ENCODE peak calls at places on chromosomes 5 and 9, in ten cellular contexts. One of them, this sample, is unnamed.

GRCh38 chr5:37121465-37121864 is 127.7 kb downstream of the CPLANE1 start:
- DNase-seq in WTC11: no peak
- DNase-seq in mucosa of gallbladder: no peak
- DNase-seq in stimulated activated CD4-positive, alpha-beta T cell treated with anti-CD3 and anti-CD28 coated beads, Interleukin-12 subunit alpha, Interleukin-12 subunit beta, amount 100 ng/mL, for 24 hours: no peak
- DNase-seq in CD8-positive, alpha-beta T cell: no peak
- DNase-seq in hepatic stellate cell: no peak
- DNase-seq in T1000: no peak
- DNase-seq in thoracic aorta: no peak
- DNase-seq in AG08395: no peak
- DNase-seq in T-cell: no peak
- DNase-seq in this sample: no peak

GRCh38 chr5:117463836-117464235 is 889.2 kb upstream of the SEMA6A start:
- DNase-seq in WTC11: no peak
- DNase-seq in thoracic aorta: no peak
- DNase-seq in T1000: no peak
- DNase-seq in mucosa of gallbladder: no peak
- DNase-seq in CD8-positive, alpha-beta T cell: no peak
- DNase-seq in stimulated activated CD4-positive, alpha-beta T cell treated with anti-CD3 and anti-CD28 coated beads, Interleukin-12 subunit alpha, Interleukin-12 subunit beta, amount 100 ng/mL, for 24 hours: no peak
- DNase-seq in AG08395: no peak
- DNase-seq in T-cell: no peak
- DNase-seq in hepatic stellate cell: no peak
- DNase-seq in this sample: no peak

GRCh38 chr9:106947501-106947900 is 84.5 kb downstream of the ZNF462 start:
- DNase-seq in CD8-positive, alpha-beta T cell: no peak
- DNase-seq in T-cell: no peak
- DNase-seq in hepatic stellate cell: no peak
- DNase-seq in WTC11: no peak
- DNase-seq in stimulated activated CD4-positive, alpha-beta T cell treated with anti-CD3 and anti-CD28 coated beads, Interleukin-12 subunit alpha, Interleukin-12 subunit beta, amount 100 ng/mL, for 24 hours: no peak
- DNase-seq in T1000: no peak
- DNase-seq in AG08395: no peak
- DNase-seq in mucosa of gallbladder: no peak
- DNase-seq in thoracic aorta: no peak
- DNase-seq in this sample: no peak

GRCh38 chr5:74540582-74540981 is 99.9 kb downstream of the ENC1 start:
- DNase-seq in T1000: no peak
- DNase-seq in T-cell: no peak
- DNase-seq in CD8-positive, alpha-beta T cell: no peak
- DNase-seq in stimulated activated CD4-positive, alpha-beta T cell treated with anti-CD3 and anti-CD28 coated beads, Interleukin-12 subunit alpha, Interleukin-12 subunit beta, amount 100 ng/mL, for 24 hours: no peak
- DNase-seq in hepatic stellate cell: no peak
- DNase-seq in AG08395: no peak
- DNase-seq in WTC11: no peak
- DNase-seq in mucosa of gallbladder: no peak
- DNase-seq in thoracic aorta: no peak
- DNase-seq in this sample: no peak

GRCh38 chr9:87620727-87621322 is 105.1 kb upstream of the CTSL start:
- DNase-seq in CD8-positive, alpha-beta T cell: no peak
- DNase-seq in hepatic stellate cell: no peak
- DNase-seq in thoracic aorta: no peak
- DNase-seq in stimulated activated CD4-positive, alpha-beta T cell treated with anti-CD3 and anti-CD28 coated beads, Interleukin-12 subunit alpha, Interleukin-12 subunit beta, amount 100 ng/mL, for 24 hours: no peak
- DNase-seq in T-cell: no peak
- DNase-seq in T1000: no peak
- DNase-seq in AG08395: no peak
- DNase-seq in WTC11: no peak
- DNase-seq in mucosa of gallbladder: no peak
- DNase-seq in this sample: no peak

GRCh38 chr5:125551246-125551645 is 804.8 kb upstream of the ZNF608 start:
- DNase-seq in AG08395: no peak
- DNase-seq in thoracic aorta: no peak
- DNase-seq in mucosa of gallbladder: no peak
- DNase-seq in WTC11: no peak
- DNase-seq in T1000: no peak
- DNase-seq in hepatic stellate cell: no peak
- DNase-seq in CD8-positive, alpha-beta T cell: no peak
- DNase-seq in T-cell: no peak
- DNase-seq in stimulated activated CD4-positive, alpha-beta T cell treated with anti-CD3 and anti-CD28 coated beads, Interleukin-12 subunit alpha, Interleukin-12 subunit beta, amount 100 ng/mL, for 24 hours: no peak
- DNase-seq in this sample: no peak

GRCh38 chr5:173638126-173638525 is 21.7 kb upstream of the BOD1 start:
- DNase-seq in CD8-positive, alpha-beta T cell: no peak
- DNase-seq in WTC11: no peak
- DNase-seq in T-cell: no peak
- DNase-seq in T1000: no peak
- DNase-seq in mucosa of gallbladder: no peak
- DNase-seq in hepatic stellate cell: no peak
- DNase-seq in AG08395: no peak
- DNase-seq in stimulated activated CD4-positive, alpha-beta T cell treated with anti-CD3 and anti-CD28 coated beads, Interleukin-12 subunit alpha, Interleukin-12 subunit beta, amount 100 ng/mL, for 24 hours: no peak
- DNase-seq in thoracic aorta: no peak
- DNase-seq in this sample: no peak

GRCh38 chr9:98917691-98918487 is 25.8 kb upstream of the COL15A1 start:
- DNase-seq in T-cell: no peak
- DNase-seq in AG08395: no peak
- DNase-seq in T1000: no peak
- DNase-seq in hepatic stellate cell: no peak
- DNase-seq in thoracic aorta: no peak
- DNase-seq in mucosa of gallbladder: peak
- DNase-seq in WTC11: no peak
- DNase-seq in stimulated activated CD4-positive, alpha-beta T cell treated with anti-CD3 and anti-CD28 coated beads, Interleukin-12 subunit alpha, Interleukin-12 subunit beta, amount 100 ng/mL, for 24 hours: no peak
- DNase-seq in CD8-positive, alpha-beta T cell: no peak
- DNase-seq in this sample: no peak

GRCh38 chr5:139392678-139393496 is 2.0 kb downstream of the PROB1 start:
- DNase-seq in WTC11: peak
- DNase-seq in stimulated activated CD4-positive, alpha-beta T cell treated with anti-CD3 and anti-CD28 coated beads, Interleukin-12 subunit alpha, Interleukin-12 subunit beta, amount 100 ng/mL, for 24 hours: peak
- DNase-seq in CD8-positive, alpha-beta T cell: peak
- DNase-seq in thoracic aorta: no peak
- DNase-seq in hepatic stellate cell: no peak
- DNase-seq in AG08395: peak
- DNase-seq in mucosa of gallbladder: peak
- DNase-seq in T-cell: peak
- DNase-seq in T1000: no peak
- DNase-seq in this sample: peak

GRCh38 chr9:114299286-114300152 is 23.4 kb upstream of the ORM1 start:
- DNase-seq in stimulated activated CD4-positive, alpha-beta T cell treated with anti-CD3 and anti-CD28 coated beads, Interleukin-12 subunit alpha, Interleukin-12 subunit beta, amount 100 ng/mL, for 24 hours: no peak
- DNase-seq in thoracic aorta: no peak
- DNase-seq in hepatic stellate cell: no peak
- DNase-seq in T-cell: no peak
- DNase-seq in CD8-positive, alpha-beta T cell: no peak
- DNase-seq in AG08395: no peak
- DNase-seq in WTC11: no peak
- DNase-seq in T1000: no peak
- DNase-seq in mucosa of gallbladder: no peak
- DNase-seq in this sample: no peak

GRCh38 chr5:55187370-55187769 is 14.4 kb upstream of the CDC20B start:
- DNase-seq in stimulated activated CD4-positive, alpha-beta T cell treated with anti-CD3 and anti-CD28 coated beads, Interleukin-12 subunit alpha, Interleukin-12 subunit beta, amount 100 ng/mL, for 24 hours: no peak
- DNase-seq in WTC11: no peak
- DNase-seq in hepatic stellate cell: no peak
- DNase-seq in T-cell: no peak
- DNase-seq in CD8-positive, alpha-beta T cell: no peak
- DNase-seq in thoracic aorta: no peak
- DNase-seq in T1000: no peak
- DNase-seq in mucosa of gallbladder: no peak
- DNase-seq in AG08395: no peak
- DNase-seq in this sample: no peak

GRCh38 chr5:91058575-91058974 is 324.5 kb downstream of the ARRDC3 start:
- DNase-seq in thoracic aorta: no peak
- DNase-seq in hepatic stellate cell: no peak
- DNase-seq in mucosa of gallbladder: peak
- DNase-seq in AG08395: no peak
- DNase-seq in stimulated activated CD4-positive, alpha-beta T cell treated with anti-CD3 and anti-CD28 coated beads, Interleukin-12 subunit alpha, Interleukin-12 subunit beta, amount 100 ng/mL, for 24 hours: no peak
- DNase-seq in WTC11: no peak
- DNase-seq in T-cell: no peak
- DNase-seq in T1000: no peak
- DNase-seq in CD8-positive, alpha-beta T cell: no peak
- DNase-seq in this sample: no peak

GRCh38 chr5:53343187-53343586 is 137.2 kb upstream of the FST start:
- DNase-seq in thoracic aorta: no peak
- DNase-seq in T-cell: no peak
- DNase-seq in WTC11: no peak
- DNase-seq in AG08395: peak
- DNase-seq in T1000: peak
- DNase-seq in hepatic stellate cell: peak
- DNase-seq in CD8-positive, alpha-beta T cell: no peak
- DNase-seq in mucosa of gallbladder: no peak
- DNase-seq in stimulated activated CD4-positive, alpha-beta T cell treated with anti-CD3 and anti-CD28 coated beads, Interleukin-12 subunit alpha, Interleukin-12 subunit beta, amount 100 ng/mL, for 24 hours: no peak
- DNase-seq in this sample: peak

GRCh38 chr9:93828331-93829097 is 126.6 kb downstream of the BARX1 start:
- DNase-seq in T-cell: no peak
- DNase-seq in mucosa of gallbladder: no peak
- DNase-seq in stimulated activated CD4-positive, alpha-beta T cell treated with anti-CD3 and anti-CD28 coated beads, Interleukin-12 subunit alpha, Interleukin-12 subunit beta, amount 100 ng/mL, for 24 hours: no peak
- DNase-seq in hepatic stellate cell: no peak
- DNase-seq in thoracic aorta: no peak
- DNase-seq in CD8-positive, alpha-beta T cell: no peak
- DNase-seq in WTC11: no peak
- DNase-seq in AG08395: peak
- DNase-seq in T1000: no peak
- DNase-seq in this sample: no peak

GRCh38 chr5:22521521-22521920 is 331.6 kb downstream of the CDH12 start:
- DNase-seq in T-cell: no peak
- DNase-seq in AG08395: no peak
- DNase-seq in mucosa of gallbladder: no peak
- DNase-seq in stimulated activated CD4-positive, alpha-beta T cell treated with anti-CD3 and anti-CD28 coated beads, Interleukin-12 subunit alpha, Interleukin-12 subunit beta, amount 100 ng/mL, for 24 hours: no peak
- DNase-seq in CD8-positive, alpha-beta T cell: no peak
- DNase-seq in thoracic aorta: no peak
- DNase-seq in T1000: no peak
- DNase-seq in WTC11: no peak
- DNase-seq in hepatic stellate cell: no peak
- DNase-seq in this sample: no peak

GRCh38 chr5:103569313-103570060 is 6.9 kb upstream of the NUDT12 start:
- DNase-seq in AG08395: no peak
- DNase-seq in T1000: no peak
- DNase-seq in CD8-positive, alpha-beta T cell: no peak
- DNase-seq in mucosa of gallbladder: peak
- DNase-seq in T-cell: no peak
- DNase-seq in WTC11: no peak
- DNase-seq in hepatic stellate cell: no peak
- DNase-seq in stimulated activated CD4-positive, alpha-beta T cell treated with anti-CD3 and anti-CD28 coated beads, Interleukin-12 subunit alpha, Interleukin-12 subunit beta, amount 100 ng/mL, for 24 hours: no peak
- DNase-seq in thoracic aorta: no peak
- DNase-seq in this sample: no peak

GRCh38 chr9:129458663-129459549 is 162.0 kb downstream of the C9orf50 start:
- DNase-seq in T-cell: peak
- DNase-seq in hepatic stellate cell: no peak
- DNase-seq in mucosa of gallbladder: peak
- DNase-seq in WTC11: no peak
- DNase-seq in stimulated activated CD4-positive, alpha-beta T cell treated with anti-CD3 and anti-CD28 coated beads, Interleukin-12 subunit alpha, Interleukin-12 subunit beta, amount 100 ng/mL, for 24 hours: no peak
- DNase-seq in T1000: no peak
- DNase-seq in AG08395: no peak
- DNase-seq in CD8-positive, alpha-beta T cell: no peak
- DNase-seq in thoracic aorta: no peak
- DNase-seq in this sample: no peak

GRCh38 chr5:172059661-172060100 is 53.2 kb upstream of the FBXW11 start:
- DNase-seq in T-cell: no peak
- DNase-seq in WTC11: no peak
- DNase-seq in T1000: no peak
- DNase-seq in AG08395: no peak
- DNase-seq in stimulated activated CD4-positive, alpha-beta T cell treated with anti-CD3 and anti-CD28 coated beads, Interleukin-12 subunit alpha, Interleukin-12 subunit beta, amount 100 ng/mL, for 24 hours: no peak
- DNase-seq in hepatic stellate cell: peak
- DNase-seq in mucosa of gallbladder: no peak
- DNase-seq in CD8-positive, alpha-beta T cell: no peak
- DNase-seq in thoracic aorta: no peak
- DNase-seq in this sample: no peak

GRCh38 chr9:113187935-113188595 is 33.0 kb downstream of the FKBP15 start:
- DNase-seq in thoracic aorta: peak
- DNase-seq in WTC11: no peak
- DNase-seq in hepatic stellate cell: peak
- DNase-seq in AG08395: peak
- DNase-seq in T-cell: no peak
- DNase-seq in mucosa of gallbladder: peak
- DNase-seq in CD8-positive, alpha-beta T cell: no peak
- DNase-seq in stimulated activated CD4-positive, alpha-beta T cell treated with anti-CD3 and anti-CD28 coated beads, Interleukin-12 subunit alpha, Interleukin-12 subunit beta, amount 100 ng/mL, for 24 hours: no peak
- DNase-seq in T1000: no peak
- DNase-seq in this sample: peak

This sample was measured in fibroblast of the conjunctiva.